ENCODE peak calls at places on chromosomes 12 and 14, in five cellular contexts. I is lung, A is endodermal cell, M is left ventricle myocardium inferior, Z is tibial artery. C is an unnamed sample. For H3K9me3 and H3K4me1, the result is how much of the 10 kb centered on the place peaks cover.

GRCh38 chr14:54566152-54566409 is 847 bp upstream of the SAMD4A start:
- DNase-seq in I (no peak), A (no peak), M (no peak), Z (no peak), C (no peak)

GRCh38 chr12:1634590-1635191 is 5.7 kb downstream of the WNT5B start:
- DNase-seq in I (peak), A (peak), M (peak), Z (peak), C (peak)

GRCh38 chr12:85424581-85425348 is 144.7 kb downstream of the ALX1 start:
- DNase-seq in I (no peak), A (peak), M (no peak), Z (no peak), C (no peak)

GRCh38 chr14:22532345-22533056 is 56.5 kb downstream of the DAD1 start:
- DNase-seq in I (no peak), A (no peak), M (no peak), Z (no peak), C (no peak)

GRCh38 chr12:68367903-68368302 is 35.7 kb upstream of the MDM1 start:
- DNase-seq in I (no peak), A (no peak), M (no peak), Z (no peak), C (no peak)

GRCh38 chr12:43992856-43993255 is 157.0 kb downstream of the TMEM117 start:
- DNase-seq in I (no peak), A (no peak), M (no peak), Z (no peak), C (no peak)

GRCh38 chr14:104284636-104285482 is 146.5 kb downstream of the KIF26A start:
- DNase-seq in I (no peak), A (peak), M (peak), Z (peak), C (no peak)

GRCh38 chr12:92796650-92797049 is 93.9 kb downstream of the PLEKHG7 start:
- DNase-seq in I (no peak), A (no peak), M (no peak), Z (no peak), C (no peak)

GRCh38 chr14:34911209-34912150 is 36.3 kb upstream of the BAZ1A start:
- DNase-seq in I (no peak), A (no peak), M (no peak), Z (no peak), C (peak)

GRCh38 chr14:90381999-90382451 is 14.8 kb upstream of the CALM1 start:
- DNase-seq in I (peak), A (peak), M (no peak), Z (peak), C (no peak)

GRCh38 chr14:76138758-76139723 is 12.7 kb upstream of the GPATCH2L start:
- DNase-seq in I (no peak), A (peak), M (no peak), Z (no peak), C (no peak)

GRCh38 chr12:64390275-64390851 is at the start of gene C12orf56:
- DNase-seq in I (no peak), A (peak), M (no peak), Z (no peak), C (no peak)

GRCh38 chr12:105947906-105948305 is 190.8 kb downstream of the NUAK1 start:
- DNase-seq in I (no peak), A (no peak), M (no peak), Z (no peak), C (no peak)

GRCh38 chr14:50804181-50804721 is 26.7 kb downstream of the NIN start:
- DNase-seq in I (no peak), A (no peak), M (no peak), Z (no peak), C (peak)

GRCh38 chr12:22357531-22357930 is 23.0 kb upstream of the ST8SIA1 start:
- DNase-seq in I (no peak), A (no peak), M (no peak), Z (no peak), C (no peak)

GRCh38 chr14:87615822-87616679 is 376.9 kb downstream of the GALC start:
- DNase-seq in I (peak), A (peak), M (peak), Z (no peak), C (no peak)

GRCh38 chr14:58414845-58415244 is 12.5 kb downstream of the TIMM9 start:
- DNase-seq in I (no peak), A (peak), M (no peak), Z (no peak), C (no peak)

GRCh38 chr12:50296554-50296953 is 13.2 kb upstream of the LIMA1 start:
- DNase-seq in I (no peak), A (no peak), M (no peak), Z (no peak), C (no peak)

GRCh38 chr12:3076730-3077571 is at the start of gene TSPAN9:
- DNase-seq in I (peak), A (peak), M (peak), Z (peak), C (peak)

GRCh38 chr12:3081886-3082285 is 4.7 kb downstream of the TSPAN9 start:
- DNase-seq in I (no peak), A (no peak), M (no peak), Z (no peak), C (no peak)

GRCh38 chr12:3077572-3078081 is 448 bp downstream of the TSPAN9 start:
- DNase-seq in I (no peak), A (peak), M (peak), Z (peak), C (no peak)

GRCh38 chr12:3075315-3075714 is 1.9 kb upstream of the TSPAN9 start:
- DNase-seq in I (no peak), A (no peak), M (no peak), Z (no peak), C (no peak)

DNA sequence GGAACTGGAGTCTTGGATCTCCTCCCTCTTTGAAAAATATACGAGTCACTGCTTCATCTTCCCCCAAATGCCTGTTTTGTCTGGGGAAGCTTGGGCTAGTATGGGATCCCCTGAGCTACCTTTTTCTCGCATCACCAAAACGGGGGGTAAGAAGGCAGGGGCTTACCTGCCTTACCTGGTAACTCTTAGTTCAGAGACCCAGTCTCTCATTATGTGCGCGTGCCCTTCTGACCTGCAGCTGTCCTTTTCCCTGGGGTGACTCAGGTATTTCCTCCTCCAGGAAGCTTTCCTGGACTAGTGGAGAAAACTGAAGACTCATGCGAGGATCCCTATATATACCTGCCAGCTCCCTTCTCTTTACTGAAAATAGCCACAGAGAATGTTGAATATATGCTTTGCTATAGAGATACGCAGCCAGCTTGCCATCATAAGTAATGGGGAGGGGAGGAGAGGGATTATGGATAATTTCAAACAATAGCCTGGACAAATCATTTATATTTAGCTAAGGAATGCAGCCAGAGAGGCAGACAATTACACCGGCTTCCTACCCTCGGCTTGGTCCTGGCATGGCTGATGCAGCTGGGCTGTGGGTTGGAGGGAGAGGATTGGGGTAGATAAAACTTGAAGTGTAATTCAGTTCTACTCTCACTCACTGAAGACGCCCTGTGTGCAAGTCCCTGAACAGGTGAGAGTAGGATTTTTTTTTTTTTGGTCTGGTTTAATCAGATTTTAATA is 1.1 kb downstream of the TSPAN9 start:
- DNase-seq in I (no peak), A (peak), M (no peak), Z (no peak), C (no peak)
- H3K4me3 ChIP-seq in I (peak), A (peak), M (peak), Z (peak), C (peak)

DNA sequence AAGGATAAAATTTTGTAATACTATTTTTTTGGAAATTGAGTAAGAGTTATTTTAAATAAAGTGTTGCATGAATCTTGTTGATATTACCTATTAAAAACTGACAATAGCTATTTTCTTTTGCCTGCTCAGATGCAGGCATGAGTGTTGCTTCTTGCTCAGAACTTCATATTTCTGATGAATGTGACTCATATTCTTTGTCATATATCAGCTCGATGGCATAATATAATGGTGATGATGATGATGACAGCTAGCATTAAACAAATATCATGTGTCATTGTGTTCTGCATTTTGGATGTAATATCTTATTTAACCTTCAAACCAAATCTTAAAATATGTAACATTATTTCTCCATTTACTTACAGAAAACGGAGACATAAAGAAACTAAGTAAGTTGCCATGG is 605.5 kb upstream of the FOXG1 start:
- DNase-seq in I (no peak), A (no peak), M (no peak), Z (no peak), C (no peak)
- H3K9me3 ChIP-seq in I (under half), A (under half), M (under half), Z (under half), C (under half)

GRCh38 chr12:46364777-46365580 is 7.6 kb downstream of the SLC38A2 start:
- DNase-seq in I (peak), A (no peak), M (no peak), Z (no peak), C (peak)

GRCh38 chr12:46364300-46364696 is 8.3 kb downstream of the SLC38A2 start:
- DNase-seq in I (no peak), A (no peak), M (no peak), Z (no peak), C (no peak)

GRCh38 chr12:46366771-46367170 is 5.8 kb downstream of the SLC38A2 start:
- DNase-seq in I (no peak), A (no peak), M (no peak), Z (no peak), C (no peak)

GRCh38 chr12:46367351-46368029 is 5.1 kb downstream of the SLC38A2 start:
- DNase-seq in I (no peak), A (peak), M (no peak), Z (no peak), C (no peak)

GRCh38 chr12:46365951-46366379 is 6.6 kb downstream of the SLC38A2 start:
- DNase-seq in I (no peak), A (no peak), M (no peak), Z (no peak), C (no peak)
- H3K4me1 ChIP-seq in I (under half), A (under half), M (half or more), Z (half or more), C (half or more)

GRCh38 chr12:130177615-130178014 is 15.4 kb downstream of the FZD10 start:
- DNase-seq in I (no peak), A (no peak), M (no peak), Z (no peak), C (no peak)
- H3K4me3 ChIP-seq in I (no peak), A (no peak), M (no peak), Z (no peak), C (no peak)

GRCh38 chr14:106789318-106789717 is 1262.9 kb downstream of the TMEM121 start:
- DNase-seq in I (no peak), A (no peak), M (no peak), Z (no peak), C (no peak)

GRCh38 chr14:106790189-106791036 is 1264.0 kb downstream of the TMEM121 start:
- DNase-seq in I (peak), A (peak), M (peak), Z (no peak), C (peak)

GRCh38 chr14:106792543-106792942 is 1266.2 kb downstream of the TMEM121 start:
- DNase-seq in I (no peak), A (no peak), M (no peak), Z (no peak), C (no peak)

GRCh38 chr14:106786697-106787096 is 1260.3 kb downstream of the TMEM121 start:
- DNase-seq in I (no peak), A (no peak), M (no peak), Z (no peak), C (no peak)

DNA sequence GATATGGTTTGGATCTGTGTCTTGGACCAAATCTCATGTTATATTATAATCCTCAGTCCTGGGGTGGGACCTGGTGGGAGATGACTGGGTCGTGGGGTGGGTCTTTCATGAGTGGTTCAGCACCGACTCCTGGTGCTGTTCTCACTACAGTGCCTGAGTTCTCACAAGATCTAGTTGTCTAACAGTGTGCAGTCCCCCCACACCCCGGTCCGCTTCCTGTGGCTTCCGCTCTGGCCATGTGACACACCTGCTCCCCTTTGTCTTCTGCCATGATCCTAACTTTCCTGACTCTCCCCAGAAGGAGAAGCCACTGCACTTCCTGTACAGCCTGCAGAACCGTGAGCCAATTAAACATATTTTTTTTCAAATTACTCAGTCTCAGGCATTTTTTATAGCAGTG is 1262.2 kb downstream of the TMEM121 start:
- DNase-seq in I (no peak), A (no peak), M (no peak), Z (no peak), C (no peak)
- H3K9me3 ChIP-seq in I (under half), A (half or more), M (under half), Z (under half), C (under half)

DNA sequence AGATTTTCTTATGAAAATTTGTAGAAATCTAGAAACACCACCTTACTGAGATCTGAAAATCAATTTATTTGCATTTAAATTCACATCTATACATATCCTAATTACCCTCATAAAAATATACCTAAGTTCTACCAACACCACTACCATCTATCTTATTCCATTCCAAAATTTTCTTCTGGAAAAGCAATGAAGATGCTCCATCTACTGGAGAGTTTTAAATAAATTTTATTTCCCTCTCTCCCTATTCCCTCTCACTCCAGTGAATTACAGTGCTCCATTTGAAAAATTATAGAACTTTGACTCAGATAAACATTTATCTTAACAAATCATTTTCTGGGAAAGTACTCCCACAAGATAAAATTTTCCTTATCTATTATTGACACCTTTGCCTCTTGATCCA is 2.3 kb upstream of the C14orf39 start:
- DNase-seq in I (no peak), A (no peak), M (no peak), Z (no peak), C (no peak)
- H3K4me1 ChIP-seq in I (under half), A (under half), M (under half), Z (under half), C (under half)

GRCh38 chr12:102009796-102010195 is 52.0 kb downstream of the WASHC3 start:
- DNase-seq in I (no peak), A (no peak), M (no peak), Z (no peak), C (no peak)

GRCh38 chr12:102005256-102005655 is 56.5 kb downstream of the WASHC3 start:
- DNase-seq in I (no peak), A (peak), M (no peak), Z (no peak), C (no peak)

GRCh38 chr12:102008615-102009126 is 53.1 kb downstream of the WASHC3 start:
- DNase-seq in I (no peak), A (no peak), M (no peak), Z (no peak), C (no peak)

GRCh38 chr12:102010265-102010994 is 51.4 kb downstream of the WASHC3 start:
- DNase-seq in I (no peak), A (no peak), M (no peak), Z (no peak), C (no peak)
- H3K4me3 ChIP-seq in I (no peak), A (no peak), M (no peak), Z (no peak), C (no peak)

GRCh38 chr14:48670939-48671338 is 915.2 kb downstream of the RPS29 start:
- DNase-seq in I (no peak), A (no peak), M (no peak), Z (no peak), C (no peak)

DNA sequence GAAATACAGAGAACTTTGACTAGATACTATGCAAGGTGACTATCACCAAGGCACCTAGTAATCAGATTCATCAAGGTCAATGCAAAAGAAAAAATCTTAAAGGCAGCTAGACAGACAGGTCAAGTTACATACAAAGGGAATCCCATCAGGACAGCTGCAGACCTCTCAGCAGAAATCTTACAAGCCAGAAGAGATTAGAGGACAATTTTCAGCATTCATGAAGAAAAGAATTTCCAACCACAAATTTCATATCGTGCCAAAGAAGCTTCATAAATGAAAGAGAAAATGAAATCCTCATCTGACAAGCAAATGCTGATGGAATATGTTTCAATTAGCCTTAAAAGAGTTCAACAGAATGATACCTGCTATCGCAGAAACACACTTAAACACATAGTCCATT is 913.7 kb downstream of the RPS29 start:
- DNase-seq in I (no peak), A (no peak), M (no peak), Z (no peak), C (no peak)
- H3K9me3 ChIP-seq in I (under half), A (under half), M (under half), Z (under half), C (under half)